ENCODE peak calls at places on chromosomes 7 and 10, in nine cellular contexts. One of them, this sample, is unnamed.

GRCh38 chr10:10660054-10660453 is 357.6 kb upstream of the CELF2 start:
- DNase-seq in bronchial epithelial cell: no peak
- DNase-seq in DND-41: no peak
- DNase-seq in right atrium auricular region: no peak
- DNase-seq in transverse colon: no peak
- DNase-seq in HCT116: no peak
- DNase-seq in uterus: no peak
- DNase-seq in GM06990: no peak
- DNase-seq in brain microvascular endothelial cell: no peak
- DNase-seq in this sample: no peak

GRCh38 chr7:108335264-108335918 is 120.8 kb downstream of the NRCAM start:
- DNase-seq in bronchial epithelial cell: no peak
- DNase-seq in DND-41: no peak
- DNase-seq in right atrium auricular region: no peak
- DNase-seq in transverse colon: no peak
- DNase-seq in HCT116: no peak
- DNase-seq in uterus: no peak
- DNase-seq in GM06990: no peak
- DNase-seq in brain microvascular endothelial cell: peak; percentile 27
- DNase-seq in this sample: no peak

GRCh38 chr7:111730476-111731300 is 168.4 kb upstream of the IMMP2L start:
- DNase-seq in bronchial epithelial cell: peak; percentile 41
- DNase-seq in DND-41: peak; percentile 43
- DNase-seq in right atrium auricular region: no peak
- DNase-seq in transverse colon: no peak
- DNase-seq in HCT116: peak; percentile 39
- DNase-seq in uterus: no peak
- DNase-seq in GM06990: no peak
- DNase-seq in brain microvascular endothelial cell: no peak
- DNase-seq in this sample: no peak

GRCh38 chr10:128934492-128934891 is 532.5 kb upstream of the MGMT start:
- DNase-seq in bronchial epithelial cell: no peak
- DNase-seq in DND-41: peak; percentile 68
- DNase-seq in right atrium auricular region: no peak
- DNase-seq in transverse colon: no peak
- DNase-seq in HCT116: no peak
- DNase-seq in uterus: no peak
- DNase-seq in GM06990: no peak
- DNase-seq in brain microvascular endothelial cell: no peak
- DNase-seq in this sample: no peak

GRCh38 chr7:133789951-133790350 is 337.2 kb upstream of the LRGUK start:
- DNase-seq in bronchial epithelial cell: peak; percentile 52
- DNase-seq in DND-41: no peak
- DNase-seq in right atrium auricular region: no peak
- DNase-seq in transverse colon: no peak
- DNase-seq in HCT116: no peak
- DNase-seq in uterus: no peak
- DNase-seq in GM06990: no peak
- DNase-seq in brain microvascular endothelial cell: no peak
- DNase-seq in this sample: no peak

GRCh38 chr7:153193144-153193595 is 433.6 kb downstream of the ACTR3B start:
- DNase-seq in bronchial epithelial cell: no peak
- DNase-seq in DND-41: no peak
- DNase-seq in right atrium auricular region: no peak
- DNase-seq in transverse colon: peak; percentile 9
- DNase-seq in HCT116: no peak
- DNase-seq in uterus: peak; percentile 30
- DNase-seq in GM06990: peak; percentile 3
- DNase-seq in brain microvascular endothelial cell: no peak
- DNase-seq in this sample: no peak

GRCh38 chr7:29604702-29605101 is 41.1 kb downstream of the PRR15 start:
- DNase-seq in bronchial epithelial cell: no peak
- DNase-seq in DND-41: no peak
- DNase-seq in right atrium auricular region: no peak
- DNase-seq in transverse colon: no peak
- DNase-seq in HCT116: no peak
- DNase-seq in uterus: no peak
- DNase-seq in GM06990: no peak
- DNase-seq in brain microvascular endothelial cell: no peak
- DNase-seq in this sample: no peak

GRCh38 chr7:141915565-141915964 is 634 bp upstream of the OR9A4 start:
- DNase-seq in bronchial epithelial cell: peak; percentile 95
- DNase-seq in DND-41: no peak
- DNase-seq in right atrium auricular region: no peak
- DNase-seq in transverse colon: peak; percentile 54
- DNase-seq in HCT116: no peak
- DNase-seq in uterus: no peak
- DNase-seq in GM06990: peak; percentile 5
- DNase-seq in brain microvascular endothelial cell: no peak
- DNase-seq in this sample: no peak

GRCh38 chr10:25556457-25556856 is 377.6 kb upstream of the MYO3A start:
- DNase-seq in bronchial epithelial cell: peak; percentile 98
- DNase-seq in DND-41: no peak
- DNase-seq in right atrium auricular region: no peak
- DNase-seq in transverse colon: no peak
- DNase-seq in HCT116: no peak
- DNase-seq in uterus: no peak
- DNase-seq in GM06990: no peak
- DNase-seq in brain microvascular endothelial cell: no peak
- DNase-seq in this sample: no peak

GRCh38 chr7:148191391-148192076 is 399.0 kb upstream of the C7orf33 start:
- DNase-seq in bronchial epithelial cell: no peak
- DNase-seq in DND-41: no peak
- DNase-seq in right atrium auricular region: no peak
- DNase-seq in transverse colon: no peak
- DNase-seq in HCT116: no peak
- DNase-seq in uterus: no peak
- DNase-seq in GM06990: no peak
- DNase-seq in brain microvascular endothelial cell: no peak
- DNase-seq in this sample: no peak

GRCh38 chr10:65570143-65571010 is 1355.5 kb upstream of the LRRTM3 start:
- DNase-seq in bronchial epithelial cell: peak; percentile 49
- DNase-seq in DND-41: no peak
- DNase-seq in right atrium auricular region: no peak
- DNase-seq in transverse colon: peak; percentile 35
- DNase-seq in HCT116: peak; percentile 72
- DNase-seq in uterus: no peak
- DNase-seq in GM06990: no peak
- DNase-seq in brain microvascular endothelial cell: peak; percentile 29
- DNase-seq in this sample: no peak

GRCh38 chr10:3786295-3786981 is 1.4 kb upstream of the KLF6 start:
- DNase-seq in bronchial epithelial cell: peak; percentile 78
- DNase-seq in DND-41: peak; percentile 32
- DNase-seq in right atrium auricular region: no peak
- DNase-seq in transverse colon: peak; percentile 51
- DNase-seq in HCT116: peak; percentile 71
- DNase-seq in uterus: no peak
- DNase-seq in GM06990: no peak
- DNase-seq in brain microvascular endothelial cell: no peak
- DNase-seq in this sample: no peak

DNA sequence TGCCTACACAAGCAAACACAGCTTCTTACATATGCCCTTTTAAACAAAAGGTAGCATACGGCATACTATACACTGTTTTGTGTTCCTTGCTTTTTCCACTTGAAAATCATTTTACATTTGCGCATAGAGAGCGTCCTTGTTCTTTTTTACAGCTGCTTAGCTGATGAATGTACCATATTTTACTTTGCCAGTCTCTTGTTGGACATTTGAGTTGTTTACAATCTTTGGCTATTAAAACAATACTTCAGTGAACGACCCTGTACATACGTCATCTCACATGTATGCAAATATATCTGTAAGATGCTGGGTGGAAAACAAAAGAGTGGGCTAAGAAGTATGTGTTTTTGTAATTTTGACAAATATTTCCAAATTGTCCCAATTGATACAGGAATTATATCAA is 7.7 kb downstream of the GOT1 start:
- DNase-seq in bronchial epithelial cell: no peak
- DNase-seq in DND-41: no peak
- DNase-seq in right atrium auricular region: no peak
- DNase-seq in transverse colon: no peak
- DNase-seq in HCT116: no peak
- DNase-seq in uterus: no peak
- DNase-seq in GM06990: no peak
- DNase-seq in brain microvascular endothelial cell: no peak
- DNase-seq in this sample: no peak
- H3K36me3 ChIP-seq in bronchial epithelial cell: peaks cover 19% of the 10 kb centered on the region
- H3K36me3 ChIP-seq in DND-41: peaks cover 42% of the 10 kb centered on the region
- H3K36me3 ChIP-seq in right atrium auricular region: peaks cover 57% of the 10 kb centered on the region
- H3K36me3 ChIP-seq in transverse colon: peaks cover 23% of the 10 kb centered on the region
- H3K36me3 ChIP-seq in HCT116: peaks cover 24% of the 10 kb centered on the region
- H3K36me3 ChIP-seq in uterus: no peaks in the 10 kb centered on the region
- H3K36me3 ChIP-seq in GM06990: peaks cover 5% of the 10 kb centered on the region
- H3K36me3 ChIP-seq in brain microvascular endothelial cell: peaks cover 7% of the 10 kb centered on the region
- H3K36me3 ChIP-seq in this sample: peaks cover 9% of the 10 kb centered on the region

DNA sequence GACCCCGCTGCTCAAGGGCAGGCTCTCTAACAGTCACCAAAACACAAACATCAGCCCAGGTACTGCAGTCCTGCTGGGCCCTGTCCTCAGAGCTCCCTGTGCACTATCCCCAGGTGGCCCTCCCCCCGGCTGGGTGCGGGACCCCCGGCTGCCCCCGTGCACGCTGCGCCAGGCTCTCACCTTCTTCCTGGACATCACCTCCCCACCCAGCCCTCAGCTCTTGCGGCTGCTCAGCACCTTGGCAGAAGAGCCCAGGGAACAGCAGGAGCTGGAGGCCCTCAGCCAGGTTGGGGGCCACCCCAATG is 14.3 kb downstream of the ATG9B start:
- DNase-seq in bronchial epithelial cell: no peak
- DNase-seq in DND-41: no peak
- DNase-seq in right atrium auricular region: no peak
- DNase-seq in transverse colon: no peak
- DNase-seq in HCT116: no peak
- DNase-seq in uterus: no peak
- DNase-seq in GM06990: no peak
- DNase-seq in brain microvascular endothelial cell: no peak
- DNase-seq in this sample: no peak
- H3K4me3 ChIP-seq in bronchial epithelial cell: no peak overlapping the region
- H3K4me3 ChIP-seq in DND-41: no peak overlapping the region
- H3K4me3 ChIP-seq in right atrium auricular region: no peak overlapping the region
- H3K4me3 ChIP-seq in transverse colon: no peak overlapping the region
- H3K4me3 ChIP-seq in HCT116: peak overlapping the region; percentile 73
- H3K4me3 ChIP-seq in uterus: no peak overlapping the region
- H3K4me3 ChIP-seq in GM06990: no peak overlapping the region
- H3K4me3 ChIP-seq in brain microvascular endothelial cell: no peak overlapping the region
- H3K4me3 ChIP-seq in this sample: peak overlapping the region; percentile 23

GRCh38 chr10:68121020-68121743 is 11.9 kb downstream of the MYPN start:
- DNase-seq in bronchial epithelial cell: no peak
- DNase-seq in DND-41: no peak
- DNase-seq in right atrium auricular region: no peak
- DNase-seq in transverse colon: no peak
- DNase-seq in HCT116: no peak
- DNase-seq in uterus: no peak
- DNase-seq in GM06990: no peak
- DNase-seq in brain microvascular endothelial cell: no peak
- DNase-seq in this sample: no peak

GRCh38 chr10:68121862-68122261 is 12.6 kb downstream of the MYPN start:
- DNase-seq in bronchial epithelial cell: no peak
- DNase-seq in DND-41: no peak
- DNase-seq in right atrium auricular region: no peak
- DNase-seq in transverse colon: no peak
- DNase-seq in HCT116: no peak
- DNase-seq in uterus: no peak
- DNase-seq in GM06990: no peak
- DNase-seq in brain microvascular endothelial cell: no peak
- DNase-seq in this sample: no peak

GRCh38 chr10:68125770-68126169 is 16.5 kb downstream of the MYPN start:
- DNase-seq in bronchial epithelial cell: no peak
- DNase-seq in DND-41: no peak
- DNase-seq in right atrium auricular region: no peak
- DNase-seq in transverse colon: no peak
- DNase-seq in HCT116: no peak
- DNase-seq in uterus: no peak
- DNase-seq in GM06990: no peak
- DNase-seq in brain microvascular endothelial cell: no peak
- DNase-seq in this sample: no peak

GRCh38 chr10:68127995-68128394 is 18.7 kb downstream of the MYPN start:
- DNase-seq in bronchial epithelial cell: no peak
- DNase-seq in DND-41: no peak
- DNase-seq in right atrium auricular region: no peak
- DNase-seq in transverse colon: no peak
- DNase-seq in HCT116: no peak
- DNase-seq in uterus: no peak
- DNase-seq in GM06990: no peak
- DNase-seq in brain microvascular endothelial cell: no peak
- DNase-seq in this sample: no peak

GRCh38 chr10:68124718-68125117 is 15.4 kb downstream of the MYPN start:
- DNase-seq in bronchial epithelial cell: no peak
- DNase-seq in DND-41: no peak
- DNase-seq in right atrium auricular region: no peak
- DNase-seq in transverse colon: no peak
- DNase-seq in HCT116: no peak
- DNase-seq in uterus: no peak
- DNase-seq in GM06990: no peak
- DNase-seq in brain microvascular endothelial cell: no peak
- DNase-seq in this sample: no peak
- H3K36me3 ChIP-seq in bronchial epithelial cell: no peaks in the 10 kb centered on the region
- H3K36me3 ChIP-seq in DND-41: no peaks in the 10 kb centered on the region
- H3K36me3 ChIP-seq in right atrium auricular region: peaks cover 14% of the 10 kb centered on the region
- H3K36me3 ChIP-seq in transverse colon: no peaks in the 10 kb centered on the region
- H3K36me3 ChIP-seq in HCT116: no peaks in the 10 kb centered on the region
- H3K36me3 ChIP-seq in uterus: no peaks in the 10 kb centered on the region
- H3K36me3 ChIP-seq in GM06990: no peaks in the 10 kb centered on the region
- H3K36me3 ChIP-seq in brain microvascular endothelial cell: no peaks in the 10 kb centered on the region
- H3K36me3 ChIP-seq in this sample: no peaks in the 10 kb centered on the region

DNA sequence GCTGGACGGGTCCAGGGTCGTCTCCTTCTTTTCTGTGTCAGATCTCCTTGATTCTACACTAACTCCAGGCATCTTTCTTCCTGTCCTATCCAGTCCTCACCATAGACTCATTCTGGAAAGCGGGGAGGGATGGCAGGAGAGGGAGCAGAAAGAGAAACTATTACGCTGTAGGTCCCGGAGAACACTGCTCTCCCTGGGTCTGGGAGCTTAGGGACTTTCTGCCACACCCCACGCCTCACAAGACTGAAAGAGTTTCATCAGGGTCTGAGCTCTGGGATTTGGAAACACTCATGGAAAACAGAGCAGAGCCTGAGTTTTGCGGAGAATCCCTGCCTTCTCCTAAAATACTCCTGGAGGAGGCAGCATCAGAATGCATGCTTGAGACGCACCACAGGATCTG is 38.0 kb downstream of the ASB13 start:
- DNase-seq in bronchial epithelial cell: no peak
- DNase-seq in DND-41: no peak
- DNase-seq in right atrium auricular region: peak; percentile 79
- DNase-seq in transverse colon: no peak
- DNase-seq in HCT116: no peak
- DNase-seq in uterus: peak; percentile 59
- DNase-seq in GM06990: no peak
- DNase-seq in brain microvascular endothelial cell: no peak
- DNase-seq in this sample: no peak
- H3K4me3 ChIP-seq in bronchial epithelial cell: no peak overlapping the region
- H3K4me3 ChIP-seq in DND-41: no peak overlapping the region
- H3K4me3 ChIP-seq in right atrium auricular region: peak overlapping the region; percentile 34
- H3K4me3 ChIP-seq in transverse colon: peak overlapping the region; percentile 3
- H3K4me3 ChIP-seq in HCT116: no peak overlapping the region
- H3K4me3 ChIP-seq in uterus: peak overlapping the region; percentile 15
- H3K4me3 ChIP-seq in GM06990: no peak overlapping the region
- H3K4me3 ChIP-seq in brain microvascular endothelial cell: peak overlapping the region; percentile 34
- H3K4me3 ChIP-seq in this sample: no peak overlapping the region

This sample was measured in CD8-positive, alpha-beta memory T cell.